ENCODE peak calls at places on chromosomes 13 and 19, in eight cellular contexts. One of them, this sample, is unnamed.

GRCh38 chr19:5671600-5671999 is 8.7 kb downstream of the MICOS13 start:
- DNase-seq in suprapubic skin: no peak
- DNase-seq in endodermal cell: no peak
- DNase-seq in neural progenitor cell: no peak
- DNase-seq in cardiac muscle cell: no peak
- DNase-seq in lung: no peak
- DNase-seq in CD8-positive, alpha-beta T cell: no peak
- DNase-seq in transverse colon: no peak
- DNase-seq in this sample: no peak

GRCh38 chr19:10292206-10292788 is 2.5 kb downstream of the ICAM5 start:
- DNase-seq in transverse colon: peak
- DNase-seq in neural progenitor cell: peak
- DNase-seq in suprapubic skin: peak
- DNase-seq in cardiac muscle cell: peak
- DNase-seq in endodermal cell: peak
- DNase-seq in lung: peak
- DNase-seq in CD8-positive, alpha-beta T cell: peak
- DNase-seq in this sample: peak

GRCh38 chr13:114132419-114133121 is at the start of gene RASA3:
- DNase-seq in suprapubic skin: peak
- DNase-seq in endodermal cell: peak
- DNase-seq in transverse colon: peak
- DNase-seq in neural progenitor cell: peak
- DNase-seq in lung: peak
- DNase-seq in cardiac muscle cell: peak
- DNase-seq in CD8-positive, alpha-beta T cell: peak
- DNase-seq in this sample: peak

GRCh38 chr19:48329167-48329891 is 4.0 kb downstream of the EMP3 start:
- DNase-seq in cardiac muscle cell: no peak
- DNase-seq in CD8-positive, alpha-beta T cell: peak
- DNase-seq in neural progenitor cell: no peak
- DNase-seq in transverse colon: peak
- DNase-seq in lung: no peak
- DNase-seq in endodermal cell: peak
- DNase-seq in suprapubic skin: no peak
- DNase-seq in this sample: no peak

GRCh38 chr13:95239293-95239692 is 62.0 kb downstream of the ABCC4 start:
- DNase-seq in transverse colon: no peak
- DNase-seq in neural progenitor cell: no peak
- DNase-seq in CD8-positive, alpha-beta T cell: no peak
- DNase-seq in endodermal cell: no peak
- DNase-seq in suprapubic skin: no peak
- DNase-seq in cardiac muscle cell: no peak
- DNase-seq in lung: no peak
- DNase-seq in this sample: no peak

GRCh38 chr13:41610426-41610825 is 153.1 kb downstream of the RGCC start:
- DNase-seq in neural progenitor cell: no peak
- DNase-seq in lung: peak
- DNase-seq in endodermal cell: no peak
- DNase-seq in transverse colon: no peak
- DNase-seq in CD8-positive, alpha-beta T cell: no peak
- DNase-seq in suprapubic skin: no peak
- DNase-seq in cardiac muscle cell: no peak
- DNase-seq in this sample: peak

GRCh38 chr13:102460806-102461205 is 59.0 kb upstream of the FGF14 start:
- DNase-seq in neural progenitor cell: no peak
- DNase-seq in CD8-positive, alpha-beta T cell: no peak
- DNase-seq in endodermal cell: no peak
- DNase-seq in lung: no peak
- DNase-seq in cardiac muscle cell: no peak
- DNase-seq in suprapubic skin: no peak
- DNase-seq in transverse colon: no peak
- DNase-seq in this sample: no peak

GRCh38 chr19:44846455-44847143 is 502 bp downstream of the NECTIN2 start:
- DNase-seq in lung: no peak
- DNase-seq in cardiac muscle cell: peak
- DNase-seq in CD8-positive, alpha-beta T cell: no peak
- DNase-seq in transverse colon: peak
- DNase-seq in suprapubic skin: peak
- DNase-seq in neural progenitor cell: peak
- DNase-seq in endodermal cell: peak
- DNase-seq in this sample: no peak

GRCh38 chr19:46381746-46382345 is 31.5 kb downstream of the CCDC8 start:
- DNase-seq in CD8-positive, alpha-beta T cell: no peak
- DNase-seq in lung: no peak
- DNase-seq in suprapubic skin: no peak
- DNase-seq in cardiac muscle cell: no peak
- DNase-seq in neural progenitor cell: no peak
- DNase-seq in endodermal cell: no peak
- DNase-seq in transverse colon: no peak
- DNase-seq in this sample: no peak

GRCh38 chr19:4897146-4897545 is 5.5 kb downstream of the ARRDC5 start:
- DNase-seq in endodermal cell: no peak
- DNase-seq in suprapubic skin: no peak
- DNase-seq in transverse colon: no peak
- DNase-seq in CD8-positive, alpha-beta T cell: no peak
- DNase-seq in lung: no peak
- DNase-seq in cardiac muscle cell: no peak
- DNase-seq in neural progenitor cell: no peak
- DNase-seq in this sample: no peak

GRCh38 chr19:16801599-16801998 is 27.6 kb upstream of the SIN3B start:
- DNase-seq in endodermal cell: no peak
- DNase-seq in lung: no peak
- DNase-seq in cardiac muscle cell: no peak
- DNase-seq in neural progenitor cell: no peak
- DNase-seq in CD8-positive, alpha-beta T cell: no peak
- DNase-seq in transverse colon: no peak
- DNase-seq in suprapubic skin: no peak
- DNase-seq in this sample: no peak

GRCh38 chr13:112368883-112369282 is 7.3 kb upstream of the SPACA7 start:
- DNase-seq in lung: no peak
- DNase-seq in CD8-positive, alpha-beta T cell: no peak
- DNase-seq in endodermal cell: no peak
- DNase-seq in suprapubic skin: no peak
- DNase-seq in neural progenitor cell: no peak
- DNase-seq in cardiac muscle cell: no peak
- DNase-seq in transverse colon: no peak
- DNase-seq in this sample: no peak

GRCh38 chr19:54461201-54462071 is 2.1 kb downstream of the LENG9 start:
- DNase-seq in suprapubic skin: peak
- DNase-seq in CD8-positive, alpha-beta T cell: no peak
- DNase-seq in cardiac muscle cell: no peak
- DNase-seq in transverse colon: no peak
- DNase-seq in lung: no peak
- DNase-seq in neural progenitor cell: no peak
- DNase-seq in endodermal cell: peak
- DNase-seq in this sample: no peak

GRCh38 chr13:94435604-94436226 is 43.8 kb downstream of the DCT start:
- DNase-seq in suprapubic skin: no peak
- DNase-seq in neural progenitor cell: peak
- DNase-seq in lung: no peak
- DNase-seq in CD8-positive, alpha-beta T cell: no peak
- DNase-seq in cardiac muscle cell: peak
- DNase-seq in transverse colon: no peak
- DNase-seq in endodermal cell: no peak
- DNase-seq in this sample: no peak

GRCh38 chr19:53158119-53158656 is 665 bp downstream of the ZNF347 start:
- DNase-seq in transverse colon: peak
- DNase-seq in CD8-positive, alpha-beta T cell: peak
- DNase-seq in lung: peak
- DNase-seq in cardiac muscle cell: peak
- DNase-seq in neural progenitor cell: peak
- DNase-seq in suprapubic skin: peak
- DNase-seq in endodermal cell: peak
- DNase-seq in this sample: peak

GRCh38 chr13:43261018-43261417 is 237.6 kb downstream of the DNAJC15 start:
- DNase-seq in lung: no peak
- DNase-seq in cardiac muscle cell: no peak
- DNase-seq in suprapubic skin: no peak
- DNase-seq in transverse colon: no peak
- DNase-seq in neural progenitor cell: no peak
- DNase-seq in endodermal cell: no peak
- DNase-seq in CD8-positive, alpha-beta T cell: no peak
- DNase-seq in this sample: no peak

GRCh38 chr19:18839465-18840287 is 7.9 kb downstream of the UPF1 start:
- DNase-seq in transverse colon: no peak
- DNase-seq in neural progenitor cell: no peak
- DNase-seq in endodermal cell: peak
- DNase-seq in suprapubic skin: no peak
- DNase-seq in CD8-positive, alpha-beta T cell: no peak
- DNase-seq in lung: no peak
- DNase-seq in cardiac muscle cell: no peak
- DNase-seq in this sample: peak

GRCh38 chr19:801030-801860 is 4.0 kb downstream of the PTBP1 start:
- DNase-seq in transverse colon: peak
- DNase-seq in cardiac muscle cell: peak
- DNase-seq in lung: peak
- DNase-seq in endodermal cell: peak
- DNase-seq in CD8-positive, alpha-beta T cell: no peak
- DNase-seq in suprapubic skin: no peak
- DNase-seq in neural progenitor cell: no peak
- DNase-seq in this sample: peak

GRCh38 chr19:802888-803561 is 5.8 kb downstream of the PTBP1 start:
- DNase-seq in CD8-positive, alpha-beta T cell: no peak
- DNase-seq in neural progenitor cell: no peak
- DNase-seq in cardiac muscle cell: peak
- DNase-seq in suprapubic skin: no peak
- DNase-seq in transverse colon: no peak
- DNase-seq in endodermal cell: no peak
- DNase-seq in lung: no peak
- DNase-seq in this sample: no peak

GRCh38 chr19:803686-804418 is 6.6 kb downstream of the PTBP1 start:
- DNase-seq in lung: no peak
- DNase-seq in suprapubic skin: no peak
- DNase-seq in neural progenitor cell: no peak
- DNase-seq in transverse colon: no peak
- DNase-seq in cardiac muscle cell: peak
- DNase-seq in CD8-positive, alpha-beta T cell: no peak
- DNase-seq in endodermal cell: peak
- DNase-seq in this sample: no peak

GRCh38 chr19:801861-802496 is 4.7 kb downstream of the PTBP1 start:
- DNase-seq in lung: peak
- DNase-seq in suprapubic skin: no peak
- DNase-seq in neural progenitor cell: no peak
- DNase-seq in endodermal cell: no peak
- DNase-seq in transverse colon: no peak
- DNase-seq in CD8-positive, alpha-beta T cell: no peak
- DNase-seq in cardiac muscle cell: peak
- DNase-seq in this sample: peak

GRCh38 chr19:802497-802887 is 5.2 kb downstream of the PTBP1 start:
- DNase-seq in CD8-positive, alpha-beta T cell: no peak
- DNase-seq in neural progenitor cell: peak
- DNase-seq in transverse colon: no peak
- DNase-seq in lung: no peak
- DNase-seq in cardiac muscle cell: no peak
- DNase-seq in endodermal cell: no peak
- DNase-seq in suprapubic skin: no peak
- DNase-seq in this sample: no peak
- H3K4me3 ChIP-seq in CD8-positive, alpha-beta T cell: no peak
- H3K4me3 ChIP-seq in neural progenitor cell: no peak
- H3K4me3 ChIP-seq in transverse colon: no peak
- H3K4me3 ChIP-seq in lung: no peak
- H3K4me3 ChIP-seq in cardiac muscle cell: no peak
- H3K4me3 ChIP-seq in endodermal cell: no peak
- H3K4me3 ChIP-seq in suprapubic skin: peak
- H3K4me3 ChIP-seq in this sample: no peak

GRCh38 chr13:91078093-91078679 is 269.3 kb upstream of the MIR17HG start:
- DNase-seq in CD8-positive, alpha-beta T cell: no peak
- DNase-seq in lung: no peak
- DNase-seq in neural progenitor cell: peak
- DNase-seq in cardiac muscle cell: peak
- DNase-seq in suprapubic skin: no peak
- DNase-seq in transverse colon: no peak
- DNase-seq in endodermal cell: no peak
- DNase-seq in this sample: no peak
- TF ChIP-seq CTCF in CD8-positive, alpha-beta T cell: no peak
- TF ChIP-seq CTCF in lung: no peak
- TF ChIP-seq CTCF in neural progenitor cell: peak
- TF ChIP-seq CTCF in cardiac muscle cell: peak
- TF ChIP-seq CTCF in suprapubic skin: no peak
- TF ChIP-seq CTCF in transverse colon: peak
- TF ChIP-seq CTCF in endodermal cell: peak
- TF ChIP-seq CTCF in this sample: no peak

GRCh38 chr19:1272423-1273262 is 2.7 kb upstream of the FAM174C start:
- DNase-seq in endodermal cell: no peak
- DNase-seq in lung: no peak
- DNase-seq in neural progenitor cell: no peak
- DNase-seq in transverse colon: no peak
- DNase-seq in cardiac muscle cell: no peak
- DNase-seq in suprapubic skin: no peak
- DNase-seq in CD8-positive, alpha-beta T cell: no peak
- DNase-seq in this sample: no peak

GRCh38 chr19:1270854-1271527 is 1.9 kb downstream of the CIRBP start:
- DNase-seq in cardiac muscle cell: no peak
- DNase-seq in lung: no peak
- DNase-seq in suprapubic skin: no peak
- DNase-seq in transverse colon: no peak
- DNase-seq in CD8-positive, alpha-beta T cell: no peak
- DNase-seq in neural progenitor cell: no peak
- DNase-seq in endodermal cell: no peak
- DNase-seq in this sample: no peak

GRCh38 chr19:1270168-1270853 is 1.2 kb downstream of the CIRBP start:
- DNase-seq in cardiac muscle cell: no peak
- DNase-seq in endodermal cell: no peak
- DNase-seq in neural progenitor cell: no peak
- DNase-seq in transverse colon: no peak
- DNase-seq in lung: no peak
- DNase-seq in CD8-positive, alpha-beta T cell: no peak
- DNase-seq in suprapubic skin: no peak
- DNase-seq in this sample: no peak

GRCh38 chr19:1273263-1274041 is 1.9 kb upstream of the FAM174C start:
- DNase-seq in endodermal cell: no peak
- DNase-seq in suprapubic skin: no peak
- DNase-seq in lung: no peak
- DNase-seq in neural progenitor cell: no peak
- DNase-seq in transverse colon: no peak
- DNase-seq in CD8-positive, alpha-beta T cell: no peak
- DNase-seq in cardiac muscle cell: no peak
- DNase-seq in this sample: no peak

GRCh38 chr19:1271528-1272422 is 2.6 kb downstream of the CIRBP start:
- DNase-seq in transverse colon: no peak
- DNase-seq in cardiac muscle cell: no peak
- DNase-seq in suprapubic skin: no peak
- DNase-seq in lung: no peak
- DNase-seq in CD8-positive, alpha-beta T cell: no peak
- DNase-seq in neural progenitor cell: no peak
- DNase-seq in endodermal cell: no peak
- DNase-seq in this sample: no peak
- H3K4me3 ChIP-seq in transverse colon: no peak
- H3K4me3 ChIP-seq in cardiac muscle cell: no peak
- H3K4me3 ChIP-seq in suprapubic skin: peak
- H3K4me3 ChIP-seq in lung: no peak
- H3K4me3 ChIP-seq in CD8-positive, alpha-beta T cell: peak
- H3K4me3 ChIP-seq in neural progenitor cell: no peak
- H3K4me3 ChIP-seq in endodermal cell: no peak
- H3K4me3 ChIP-seq in this sample: peak

DNA sequence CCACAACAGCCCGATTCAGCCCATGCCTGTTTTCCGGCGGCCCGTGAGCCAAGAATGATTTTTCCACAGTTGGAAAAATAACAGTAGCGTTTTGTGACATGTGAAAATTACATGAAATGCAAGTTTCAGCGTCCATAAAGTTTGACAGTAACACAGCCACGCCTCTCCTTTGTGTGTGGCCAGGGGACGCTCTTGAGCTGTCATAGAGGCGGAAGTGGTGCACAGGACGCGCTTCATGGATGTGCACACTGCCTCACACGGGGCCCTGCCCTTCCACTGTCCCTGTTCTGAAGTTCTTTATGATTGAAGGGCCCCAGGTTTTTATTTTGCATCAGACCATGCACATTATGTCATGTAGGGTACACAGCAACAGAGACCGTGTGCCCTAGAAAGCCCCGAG is 12.4 kb upstream of the ELAVL1 start:
- DNase-seq in lung: no peak
- DNase-seq in suprapubic skin: no peak
- DNase-seq in endodermal cell: peak
- DNase-seq in CD8-positive, alpha-beta T cell: peak
- DNase-seq in neural progenitor cell: peak
- DNase-seq in cardiac muscle cell: no peak
- DNase-seq in transverse colon: peak
- DNase-seq in this sample: no peak
- TF ChIP-seq CTCF in lung: peak
- TF ChIP-seq CTCF in suprapubic skin: no peak
- TF ChIP-seq CTCF in endodermal cell: peak
- TF ChIP-seq CTCF in CD8-positive, alpha-beta T cell: no peak
- TF ChIP-seq CTCF in neural progenitor cell: peak
- TF ChIP-seq CTCF in cardiac muscle cell: peak
- TF ChIP-seq CTCF in transverse colon: peak
- TF ChIP-seq CTCF in this sample: no peak